ENCODE peak calls at places on chromosomes 11 and 22, in eight cellular contexts. T is stimulated activated CD4-positive, alpha-beta T cell treated with anti-CD3 and anti-CD28 coated beads, Interleukin-4, amount 100 ng/mL, for 1 hour; O is stimulated activated naive CD8-positive, alpha-beta T cell treated with anti-CD3 and anti-CD28 coated beads, Interleukin-15, Interleukin-2, amounts not matched to agents 100 U/mL and 50 U/mL, for 24 hours; M is AG08396; F is body of pancreas; K is AG09309; E is iPS DF 6.9; Z is neural crest cell. R is an unnamed sample.
A peak's percentile ranks its signal among the peaks of the same experiment; 100 is the strongest.

GRCh38 chr22:46439576-46440465 is 97.6 kb downstream of the CELSR1 start:
- DNase-seq in M (no peak), F (no peak), E (no peak), Z (no peak), T (no peak), K (no peak), O (no peak), R (no peak)

GRCh38 chr22:17634696-17635095 is 3.9 kb upstream of the BCL2L13 start:
- DNase-seq in E (no peak), F (no peak), Z (no peak), T (no peak), O (no peak), M (no peak), K (no peak), R (no peak)

GRCh38 chr11:28961726-28962125 is 853.5 kb downstream of the METTL15 start:
- DNase-seq in E (no peak), Z (no peak), F (no peak), M (no peak), O (no peak), T (no peak), K (no peak), R (no peak)

GRCh38 chr22:32536352-32536751 is 61.7 kb downstream of the FBXO7 start:
- DNase-seq in M (no peak), T (no peak), K (no peak), E (no peak), F (no peak), O (no peak), Z (no peak), R (no peak)

GRCh38 chr22:19065298-19065859 is 56.8 kb downstream of the DGCR2 start:
- DNase-seq in E (no peak), T (no peak), K (no peak), Z (no peak), F (no peak), M (no peak), O (no peak), R (no peak)

GRCh38 chr11:86459682-86460460 is 85.2 kb downstream of the CCDC81 start:
- DNase-seq in K (peak; percentile 46), M (peak; percentile 77), E (no peak), O (no peak), Z (no peak), T (no peak), F (peak; percentile 74), R (peak; percentile 89)

GRCh38 chr22:36194971-36195370 is 6.6 kb downstream of the APOL4 start:
- DNase-seq in Z (peak; percentile 47), E (peak; percentile 25), O (peak; percentile 34), F (peak; percentile 60), T (peak; percentile 40), K (peak; percentile 41), M (peak; percentile 49), R (peak; percentile 67)

GRCh38 chr11:36257351-36257750 is 31.9 kb downstream of the COMMD9 start:
- DNase-seq in E (no peak), F (no peak), Z (no peak), K (no peak), M (no peak), O (no peak), T (no peak), R (peak; percentile 46)

GRCh38 chr11:130218501-130218900 is 58.9 kb downstream of the ST14 start:
- DNase-seq in Z (no peak), K (no peak), O (no peak), E (no peak), M (no peak), T (no peak), F (no peak), R (no peak)

GRCh38 chr11:75503531-75504099 is 22.1 kb downstream of the GDPD5 start:
- DNase-seq in K (no peak), T (no peak), E (no peak), O (no peak), F (no peak), M (no peak), Z (no peak), R (no peak)

GRCh38 chr11:117882539-117882938 is 6.1 kb upstream of the FXYD6 start:
- DNase-seq in K (no peak), F (no peak), O (no peak), Z (no peak), T (no peak), M (no peak), E (no peak), R (no peak)